ENCODE peak calls at places on chromosomes 4 and X, in five cellular contexts. V is HuH-7; S is T follicular helper cell; C is activated CD4-positive, CD25-positive, alpha-beta regulatory T cell treated with anti-CD3 and anti-CD28 coated beads, Interleukin-2, amount 50 U/mL, for 16 hours; P is AG04449. J is an unnamed sample.

GRCh38 chr4:26372525-26373172 is 51.8 kb downstream of the RBPJ start:
- DNase-seq in V (peak; percentile 88), P (peak; percentile 28), C (peak; percentile 18), S (peak; percentile 9), J (peak; percentile 63)

GRCh38 chrX:155259752-155260151 is 4.5 kb downstream of the RAB39B start:
- DNase-seq in S (no peak), P (no peak), V (no peak), C (no peak), J (no peak)

GRCh38 chr4:5755161-5755560 is 44.2 kb downstream of the EVC start:
- DNase-seq in S (no peak), P (no peak), C (no peak), V (no peak), J (no peak)

GRCh38 chrX:38882894-38883620 is 81.8 kb downstream of the MID1IP1 start:
- DNase-seq in S (no peak), P (no peak), V (no peak), C (no peak), J (no peak)

GRCh38 chr4:970854-971520 is 2.4 kb downstream of the DGKQ start:
- DNase-seq in C (no peak), S (no peak), P (no peak), V (no peak), J (no peak)

GRCh38 chr4:82758701-82759685 is 39.6 kb downstream of the SCD5 start:
- DNase-seq in P (no peak), V (no peak), C (no peak), S (no peak), J (no peak)

GRCh38 chr4:176054942-176055341 is 10.7 kb upstream of the WDR17 start:
- DNase-seq in S (no peak), C (no peak), V (no peak), P (no peak), J (no peak)

GRCh38 chrX:139930923-139931645 is 1.8 kb downstream of the ATP11C start:
- DNase-seq in S (no peak), V (no peak), P (no peak), C (no peak), J (no peak)

GRCh38 chrX:4263005-4263404 is 549.6 kb upstream of the PRKX start:
- DNase-seq in V (peak; percentile 0), P (no peak), C (no peak), S (no peak), J (no peak)

GRCh38 chr4:100948911-100949310 is 398.4 kb downstream of the PPP3CA start:
- DNase-seq in P (no peak), C (no peak), S (no peak), V (no peak), J (no peak)

GRCh38 chrX:70042399-70043371 is 7.1 kb downstream of the AWAT2 start:
- DNase-seq in V (no peak), P (no peak), S (no peak), C (no peak), J (no peak)

GRCh38 chrX:35101901-35102300 is 159.3 kb downstream of the FAM47B start:
- DNase-seq in C (no peak), S (no peak), V (no peak), P (no peak), J (no peak)

GRCh38 chrX:1493877-1494510 is 41.3 kb upstream of the ASMTL start:
- DNase-seq in V (no peak), C (no peak), P (no peak), S (no peak), J (no peak)

GRCh38 chr4:30837131-30837539 is 117.0 kb downstream of the PCDH7 start:
- DNase-seq in C (no peak), V (peak; percentile 7), P (no peak), S (no peak), J (no peak)

GRCh38 chr4:154738426-154738825 is 5.4 kb upstream of the LRAT start:
- DNase-seq in V (no peak), S (no peak), C (no peak), P (no peak), J (no peak)

J was measured in non-pigmented ciliary epithelial cell.